ENCODE peak calls at places on chromosomes 12 and 14, in seven cellular contexts. W, K, Z, U, D, L and J are unnamed samples.
A peak's percentile ranks its signal among the peaks of the same experiment; 100 is the strongest.

GRCh38 chr12:123141615-123142517 is 9.0 kb downstream of the PITPNM2 start:
- DNase-seq in W (no peak), K (no peak), Z (no peak), U (peak; percentile 82), D (no peak), L (peak; percentile 91), J (peak; percentile 83)

GRCh38 chr12:68483592-68484373 is 126.9 kb upstream of the RAP1B start:
- DNase-seq in W (no peak), K (no peak), Z (no peak), U (peak; percentile 64), D (no peak), L (no peak), J (no peak)

GRCh38 chr12:118645219-118645618 is 268.9 kb downstream of the SUDS3 start:
- DNase-seq in W (no peak), K (peak; percentile 10), Z (no peak), U (no peak), D (no peak), L (no peak), J (no peak)

GRCh38 chr12:2649201-2650030 is 145.4 kb upstream of the FKBP4 start:
- DNase-seq in W (no peak), K (no peak), Z (no peak), U (no peak), D (no peak), L (no peak), J (no peak)

GRCh38 chr12:129258781-129259318 is 405.6 kb downstream of the GLT1D1 start:
- DNase-seq in W (no peak), K (no peak), Z (no peak), U (no peak), D (no peak), L (no peak), J (no peak)

GRCh38 chr12:31238764-31239387 is 87.1 kb downstream of the SINHCAF start:
- DNase-seq in W (no peak), K (peak; percentile 75), Z (peak; percentile 70), U (peak; percentile 62), D (no peak), L (no peak), J (no peak)

GRCh38 chr12:69274861-69275260 is 35.5 kb downstream of the CPSF6 start:
- DNase-seq in W (no peak), K (no peak), Z (no peak), U (peak; percentile 75), D (no peak), L (peak; percentile 15), J (no peak)

GRCh38 chr14:100726467-100726811 is 253 bp upstream of the DLK1 start:
- DNase-seq in W (no peak), K (no peak), Z (no peak), U (no peak), D (no peak), L (no peak), J (no peak)

GRCh38 chr14:91154851-91155625 is 41.2 kb downstream of the DGLUCY start:
- DNase-seq in W (peak; percentile 24), K (peak; percentile 56), Z (no peak), U (peak; percentile 72), D (peak; percentile 89), L (peak; percentile 25), J (peak; percentile 58)

GRCh38 chr12:41013921-41014642 is 174.0 kb upstream of the PDZRN4 start:
- DNase-seq in W (no peak), K (no peak), Z (no peak), U (peak; percentile 53), D (no peak), L (peak; percentile 28), J (no peak)

GRCh38 chr14:58297412-58297761 is 968 bp upstream of the ARID4A start:
- DNase-seq in W (no peak), K (no peak), Z (no peak), U (no peak), D (no peak), L (peak; percentile 24), J (no peak)

GRCh38 chr14:95733212-95733611 is 19.3 kb upstream of the TCL1A start:
- DNase-seq in W (no peak), K (no peak), Z (no peak), U (no peak), D (no peak), L (no peak), J (no peak)

GRCh38 chr14:93114713-93115068 is 1.0 kb downstream of the ITPK1 start:
- DNase-seq in W (no peak), K (no peak), Z (no peak), U (no peak), D (no peak), L (no peak), J (no peak)

GRCh38 chr12:132566551-132567131 is 43.7 kb downstream of the LRCOL1 start:
- DNase-seq in W (no peak), K (no peak), Z (no peak), U (no peak), D (no peak), L (no peak), J (no peak)

GRCh38 chr12:30823140-30823669 is 68.5 kb upstream of the CAPRIN2 start:
- DNase-seq in W (no peak), K (no peak), Z (peak; percentile 19), U (peak; percentile 32), D (no peak), L (no peak), J (no peak)

GRCh38 chr12:55681142-55682077 is 26.3 kb downstream of the ITGA7 start:
- DNase-seq in W (no peak), K (peak; percentile 77), Z (no peak), U (peak; percentile 80), D (no peak), L (peak; percentile 55), J (peak; percentile 69)

GRCh38 chr14:100786131-100786530 is 39.8 kb upstream of the MEG3 start:
- DNase-seq in W (no peak), K (no peak), Z (no peak), U (no peak), D (no peak), L (no peak), J (no peak)

GRCh38 chr14:94177806-94178205 is 3.7 kb downstream of the PPP4R4 start:
- DNase-seq in W (no peak), K (no peak), Z (no peak), U (no peak), D (no peak), L (no peak), J (no peak)

GRCh38 chr14:105900398-105901160 is 374.2 kb downstream of the TMEM121 start:
- DNase-seq in W (no peak), K (no peak), Z (no peak), U (no peak), D (no peak), L (no peak), J (no peak)

GRCh38 chr12:12954878-12955625 is 3.1 kb upstream of the GPRC5D start:
- DNase-seq in W (no peak), K (no peak), Z (no peak), U (no peak), D (no peak), L (no peak), J (no peak)

GRCh38 chr12:110436231-110436630 is 13.9 kb downstream of the ARPC3 start:
- DNase-seq in W (no peak), K (no peak), Z (no peak), U (peak; percentile 40), D (no peak), L (no peak), J (no peak)